ENCODE peak calls at places on chromosomes 16 and 17, in eight cellular contexts. L, R, Q, Z, I, J, D and Y are unnamed samples.

GRCh38 chr16:85428168-85428898 is 184.8 kb upstream of the GSE1 start:
- DNase-seq in L (no peak), R (peak; percentile 62), Q (peak; percentile 28), Z (peak; percentile 47), I (peak; percentile 74), J (no peak), D (no peak), Y (no peak)

GRCh38 chr16:51621610-51622009 is 470.5 kb upstream of the SALL1 start:
- DNase-seq in L (no peak), R (no peak), Q (no peak), Z (peak; percentile 6), I (no peak), J (no peak), D (no peak), Y (no peak)

GRCh38 chr17:31533546-31534155 is 142.2 kb downstream of the RAB11FIP4 start:
- DNase-seq in L (peak; percentile 88), R (no peak), Q (peak; percentile 78), Z (peak; percentile 77), I (peak; percentile 93), J (peak; percentile 67), D (peak; percentile 71), Y (peak; percentile 27)

GRCh38 chr17:30956764-30957374 is 14.0 kb upstream of the RNF135 start:
- DNase-seq in L (no peak), R (no peak), Q (peak; percentile 65), Z (peak; percentile 19), I (peak; percentile 69), J (no peak), D (no peak), Y (no peak)

GRCh38 chr16:8852534-8852933 is 16.3 kb downstream of the CARHSP1 start:
- DNase-seq in L (no peak), R (no peak), Q (no peak), Z (peak; percentile 63), I (no peak), J (no peak), D (no peak), Y (no peak)

GRCh38 chr17:82754297-82755208 is 2.7 kb downstream of the TBCD start:
- DNase-seq in L (no peak), R (peak; percentile 39), Q (no peak), Z (no peak), I (peak; percentile 86), J (peak; percentile 28), D (no peak), Y (no peak)

GRCh38 chr17:48541574-48542113 is 3.3 kb downstream of the HOXB2 start:
- DNase-seq in L (peak; percentile 69), R (peak; percentile 47), Q (peak; percentile 87), Z (peak; percentile 75), I (peak; percentile 79), J (no peak), D (peak; percentile 50), Y (no peak)

GRCh38 chr16:1538804-1539520 is 5.5 kb downstream of the TMEM204 start:
- DNase-seq in L (no peak), R (no peak), Q (no peak), Z (no peak), I (peak; percentile 77), J (no peak), D (no peak), Y (no peak)

GRCh38 chr17:28493467-28493866 is 12.7 kb upstream of the FOXN1 start:
- DNase-seq in L (peak; percentile 78), R (no peak), Q (peak; percentile 37), Z (peak; percentile 25), I (no peak), J (no peak), D (no peak), Y (no peak)

GRCh38 chr16:66130296-66130910 is 236.1 kb upstream of the CDH5 start:
- DNase-seq in L (peak; percentile 92), R (no peak), Q (peak; percentile 87), Z (peak; percentile 41), I (peak; percentile 53), J (no peak), D (no peak), Y (no peak)

GRCh38 chr16:828891-829290 is 28.4 kb upstream of the GNG13 start:
- DNase-seq in L (no peak), R (no peak), Q (no peak), Z (no peak), I (no peak), J (no peak), D (no peak), Y (no peak)

GRCh38 chr16:23213831-23214230 is 31.3 kb downstream of the SCNN1G start:
- DNase-seq in L (no peak), R (no peak), Q (no peak), Z (no peak), I (no peak), J (no peak), D (no peak), Y (no peak)

GRCh38 chr17:9473716-9474115 is 101.9 kb downstream of the STX8 start:
- DNase-seq in L (peak; percentile 49), R (no peak), Q (peak; percentile 67), Z (peak; percentile 97), I (no peak), J (no peak), D (no peak), Y (no peak)

GRCh38 chr16:4862639-4863038 is 15.4 kb downstream of the UBN1 start:
- DNase-seq in L (no peak), R (no peak), Q (no peak), Z (no peak), I (no peak), J (no peak), D (no peak), Y (no peak)

GRCh38 chr17:59513934-59514841 is 51.2 kb upstream of the DHX40 start:
- DNase-seq in L (peak; percentile 45), R (peak; percentile 78), Q (peak; percentile 70), Z (peak; percentile 85), I (no peak), J (peak; percentile 40), D (peak; percentile 81), Y (no peak)

GRCh38 chr17:63834431-63835166 is 7.1 kb upstream of the FTSJ3 start:
- DNase-seq in L (peak; percentile 85), R (no peak), Q (peak; percentile 82), Z (peak; percentile 84), I (peak; percentile 95), J (peak; percentile 68), D (peak; percentile 78), Y (peak; percentile 56)

GRCh38 chr16:82888616-82889015 is 261.8 kb downstream of the CDH13 start:
- DNase-seq in L (peak; percentile 95), R (no peak), Q (peak; percentile 77), Z (no peak), I (no peak), J (no peak), D (peak; percentile 58), Y (no peak)

GRCh38 chr16:29729116-29729521 is 16.7 kb downstream of the C16orf54 start:
- DNase-seq in L (peak; percentile 49), R (no peak), Q (peak; percentile 55), Z (peak; percentile 59), I (peak; percentile 70), J (no peak), D (peak; percentile 63), Y (no peak)

GRCh38 chr16:58459344-58460218 is 40.4 kb upstream of the NDRG4 start:
- DNase-seq in L (peak; percentile 43), R (no peak), Q (peak; percentile 80), Z (peak; percentile 87), I (no peak), J (peak; percentile 46), D (no peak), Y (no peak)

GRCh38 chr17:31680126-31680525 is 178.9 kb downstream of the COPRS start:
- DNase-seq in L (no peak), R (no peak), Q (no peak), Z (no peak), I (peak; percentile 28), J (no peak), D (no peak), Y (no peak)

GRCh38 chr17:72998343-72998742 is 94.1 kb downstream of the SLC39A11 start:
- DNase-seq in L (no peak), R (no peak), Q (no peak), Z (no peak), I (no peak), J (no peak), D (no peak), Y (no peak)

DNA sequence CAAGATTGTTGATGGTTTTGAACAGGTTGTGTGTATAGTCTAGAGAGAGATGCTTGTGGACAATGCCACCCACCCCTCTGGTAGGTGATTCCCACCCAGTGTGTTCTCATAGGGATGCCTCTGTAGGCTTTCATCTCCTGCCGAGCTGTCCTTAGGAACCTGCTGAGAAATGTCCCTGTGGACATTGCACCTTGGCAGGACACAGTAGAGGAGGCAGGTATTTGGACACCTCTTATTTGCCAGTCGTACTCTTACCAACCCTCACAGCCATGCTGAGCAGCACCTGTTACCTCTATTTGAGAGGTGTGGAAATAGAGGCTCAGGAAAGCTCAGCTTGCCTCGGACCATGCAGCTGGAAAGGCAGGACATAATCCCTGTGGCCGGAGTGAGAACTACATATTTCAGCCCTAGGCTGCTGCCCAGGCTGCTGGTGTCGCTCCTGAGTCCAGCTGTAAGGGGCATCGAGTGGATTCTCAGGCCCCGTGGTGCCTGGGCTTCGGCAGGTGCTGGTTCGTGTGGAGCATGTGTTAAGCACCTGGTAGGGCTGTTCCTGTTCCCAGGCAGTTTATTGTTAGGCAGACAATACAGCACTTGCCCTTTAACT is 33.3 kb downstream of the EPN2 start:
- DNase-seq in L (no peak), R (no peak), Q (no peak), Z (no peak), I (peak; percentile 79), J (no peak), D (no peak), Y (no peak)
- TF ChIP-seq CTCF in L (no peak), R (peak; percentile 18), Q (no peak), Z (no peak), I (peak; percentile 55), J (peak; percentile 45), D (no peak), Y (no peak)

DNA sequence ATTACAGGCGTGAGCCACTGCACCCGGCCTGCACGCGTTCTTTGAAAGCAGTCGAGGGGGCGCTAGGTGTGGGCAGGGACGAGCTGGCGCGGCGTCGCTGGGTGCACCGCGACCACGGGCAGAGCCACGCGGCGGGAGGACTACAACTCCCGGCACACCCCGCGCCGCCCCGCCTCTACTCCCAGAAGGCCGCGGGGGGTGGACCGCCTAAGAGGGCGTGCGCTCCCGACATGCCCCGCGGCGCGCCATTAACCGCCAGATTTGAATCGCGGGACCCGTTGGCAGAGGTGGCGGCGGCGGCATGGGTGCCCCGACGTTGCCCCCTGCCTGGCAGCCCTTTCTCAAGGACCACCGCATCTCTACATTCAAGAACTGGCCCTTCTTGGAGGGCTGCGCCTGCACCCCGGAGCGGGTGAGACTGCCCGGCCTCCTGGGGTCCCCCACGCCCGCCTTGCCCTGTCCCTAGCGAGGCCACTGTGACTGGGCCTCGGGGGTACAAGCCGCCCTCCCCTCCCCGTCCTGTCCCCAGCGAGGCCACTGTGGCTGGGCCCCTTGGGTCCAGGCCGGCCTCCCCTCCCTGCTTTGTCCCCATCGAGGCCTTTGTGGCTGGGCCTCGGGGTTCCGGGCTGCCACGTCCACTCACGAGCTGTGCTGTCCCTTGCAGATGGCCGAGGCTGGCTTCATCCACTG is at the start of gene BIRC5:
- DNase-seq in L (peak; percentile 69), R (peak; percentile 92), Q (peak; percentile 74), Z (peak; percentile 84), I (peak; percentile 98), J (peak; percentile 91), D (peak; percentile 97), Y (peak; percentile 91)
- TF ChIP-seq CTCF in L (no peak), R (no peak), Q (no peak), Z (no peak), I (no peak), J (peak; percentile 15), D (no peak), Y (no peak)

GRCh38 chr17:33522623-33523022 is 229.5 kb upstream of the ASIC2 start:
- DNase-seq in L (no peak), R (no peak), Q (no peak), Z (no peak), I (peak; percentile 84), J (no peak), D (no peak), Y (no peak)
- TF ChIP-seq CTCF in L (no peak), R (no peak), Q (no peak), Z (no peak), I (peak; percentile 74), J (no peak), D (peak; percentile 28), Y (no peak)

GRCh38 chr17:40499551-40500189 is 1.8 kb downstream of the TNS4 start:
- DNase-seq in L (peak; percentile 60), R (peak; percentile 92), Q (peak; percentile 59), Z (peak; percentile 68), I (peak; percentile 95), J (peak; percentile 23), D (peak; percentile 87), Y (peak; percentile 45)
- TF ChIP-seq CTCF in L (no peak), R (no peak), Q (no peak), Z (no peak), I (peak; percentile 13), J (no peak), D (no peak), Y (no peak)